ENCODE peak calls at places on chromosomes 6 and 20, in six cellular contexts. N, G, B, F, D and S are unnamed samples.

GRCh38 chr6:45699663-45700062 is 316.0 kb downstream of the CLIC5 start:
- DNase-seq in D (no peak), F (no peak), B (no peak), G (no peak), N (no peak), S (no peak)

GRCh38 chr6:113763883-113764282 is 93.3 kb upstream of the MARCKS start:
- DNase-seq in F (no peak), N (no peak), B (no peak), G (peak; percentile 59), D (no peak), S (no peak)

GRCh38 chr6:82246802-82247633 is 526 bp downstream of the IBTK start:
- DNase-seq in B (peak; percentile 64), N (peak; percentile 86), G (no peak), F (peak; percentile 49), D (peak; percentile 87), S (peak; percentile 63)

GRCh38 chr6:72620866-72621242 is 1.0 kb upstream of the KCNQ5 start:
- DNase-seq in D (peak; percentile 27), F (no peak), G (no peak), N (no peak), B (no peak), S (peak; percentile 41)

GRCh38 chr6:12265795-12266194 is 24.4 kb upstream of the EDN1 start:
- DNase-seq in N (no peak), G (no peak), D (no peak), B (no peak), F (no peak), S (no peak)

GRCh38 chr6:33160728-33161323 is 31.4 kb downstream of the COL11A2 start:
- DNase-seq in N (no peak), D (peak; percentile 61), G (no peak), B (no peak), F (no peak), S (no peak)

GRCh38 chr6:66849843-66850242 is 1142.8 kb upstream of the EYS start:
- DNase-seq in F (no peak), D (no peak), G (no peak), B (no peak), N (no peak), S (no peak)

GRCh38 chr20:49276201-49276894 is 1.5 kb downstream of the ZNFX1 start:
- DNase-seq in F (no peak), B (no peak), N (no peak), D (no peak), G (no peak), S (peak; percentile 61)

GRCh38 chr6:35215665-35216411 is 2.1 kb downstream of the SCUBE3 start:
- DNase-seq in B (no peak), G (no peak), N (no peak), D (no peak), F (no peak), S (no peak)

GRCh38 chr20:38121741-38122140 is 43.3 kb downstream of the TGM2 start:
- DNase-seq in B (no peak), N (no peak), F (no peak), D (no peak), G (no peak), S (no peak)

GRCh38 chr20:35238746-35239145 is 12.3 kb downstream of the MMP24 start:
- DNase-seq in D (no peak), N (no peak), B (no peak), F (no peak), G (no peak), S (no peak)

GRCh38 chr20:25270829-25271251 is 23.0 kb downstream of the PYGB start:
- DNase-seq in D (no peak), B (no peak), G (no peak), F (no peak), N (no peak), S (no peak)

GRCh38 chr6:120938164-120938875 is 396.0 kb downstream of the TBC1D32 start:
- DNase-seq in F (no peak), G (no peak), B (no peak), N (no peak), D (no peak), S (no peak)

GRCh38 chr6:149934249-149935156 is 7.3 kb upstream of the ULBP2 start:
- DNase-seq in N (peak; percentile 67), D (peak; percentile 81), B (peak; percentile 64), F (peak; percentile 67), G (peak; percentile 61), S (peak; percentile 78)

GRCh38 chr6:81169166-81169565 is 583.3 kb downstream of the TENT5A start:
- DNase-seq in F (no peak), D (no peak), G (no peak), B (no peak), N (no peak), S (no peak)

GRCh38 chr6:132805548-132805947 is 7.1 kb upstream of the SLC18B1 start:
- DNase-seq in B (no peak), G (no peak), N (no peak), D (no peak), F (no peak), S (no peak)

GRCh38 chr6:2782825-2783187 is 17.6 kb downstream of the WRNIP1 start:
- DNase-seq in N (no peak), B (no peak), D (no peak), F (no peak), G (no peak), S (no peak)

GRCh38 chr6:164303092-164304007 is 888.8 kb downstream of the QKI start:
- DNase-seq in G (no peak), B (no peak), D (no peak), F (no peak), N (no peak), S (no peak)

GRCh38 chr20:54199721-54200176 is 8.1 kb upstream of the PFDN4 start:
- DNase-seq in B (peak; percentile 62), G (peak; percentile 73), N (peak; percentile 70), F (peak; percentile 75), D (peak; percentile 88), S (peak; percentile 64)

GRCh38 chr6:170176621-170177382 is 114.1 kb downstream of the DLL1 start:
- DNase-seq in F (no peak), G (no peak), N (no peak), B (no peak), D (no peak), S (no peak)

GRCh38 chr20:51574248-51575033 is 31.9 kb upstream of the NFATC2 start:
- DNase-seq in B (no peak), N (no peak), D (no peak), G (no peak), F (no peak), S (no peak)

GRCh38 chr6:52233975-52234823 is 10.1 kb downstream of the IL17F start:
- DNase-seq in D (peak; percentile 81), B (peak; percentile 22), F (peak; percentile 57), N (peak; percentile 58), G (peak; percentile 15), S (peak; percentile 28)

GRCh38 chr20:25553819-25554296 is 31.5 kb downstream of the NINL start:
- DNase-seq in D (no peak), B (no peak), G (no peak), F (no peak), N (no peak), S (no peak)

GRCh38 chr6:87832025-87832825 is 130.2 kb upstream of the AKIRIN2 start:
- DNase-seq in F (no peak), G (no peak), B (no peak), D (peak; percentile 50), N (no peak), S (peak; percentile 84)

DNA sequence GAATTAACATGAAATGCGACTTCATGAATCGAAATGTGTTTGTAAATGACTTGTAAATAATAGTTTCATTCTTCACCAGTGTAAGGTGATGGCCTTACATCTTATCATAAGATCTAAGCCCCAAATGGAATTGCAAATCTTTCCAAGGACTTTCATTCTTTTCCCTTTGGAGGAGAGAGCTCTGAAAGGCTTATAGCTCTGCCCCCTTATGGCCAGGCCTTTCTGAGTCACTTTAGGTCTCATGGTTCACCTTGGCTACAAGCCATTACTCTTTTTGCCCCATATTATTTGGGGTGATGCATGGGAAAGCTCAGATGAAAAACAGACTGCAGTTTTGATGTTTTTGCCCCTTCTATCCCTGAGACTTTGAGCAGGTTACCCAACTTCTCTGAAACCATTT is 209.1 kb upstream of the BMP2 start:
- DNase-seq in G (no peak), N (no peak), B (no peak), F (no peak), D (peak; percentile 50), S (no peak)
- H3K4me1 ChIP-seq in G (no peaks in the 10 kb centered on the region), N (no peaks in the 10 kb centered on the region), B (no peaks in the 10 kb centered on the region), F (no peaks in the 10 kb centered on the region), D (no peaks in the 10 kb centered on the region), S (no peaks in the 10 kb centered on the region)

GRCh38 chr6:7140631-7141366 is 33.0 kb downstream of the RREB1 start:
- DNase-seq in N (peak; percentile 91), B (peak; percentile 99), F (peak; percentile 80), D (peak; percentile 86), G (no peak), S (peak; percentile 54)

GRCh38 chr6:7142228-7142801 is 34.6 kb downstream of the RREB1 start:
- DNase-seq in N (no peak), D (no peak), B (no peak), F (no peak), G (no peak), S (no peak)

GRCh38 chr6:7138111-7138510 is 30.4 kb downstream of the RREB1 start:
- DNase-seq in F (no peak), D (no peak), B (no peak), N (no peak), G (no peak), S (no peak)

GRCh38 chr6:7138921-7139358 is 31.2 kb downstream of the RREB1 start:
- DNase-seq in D (peak; percentile 90), G (no peak), B (no peak), F (no peak), N (no peak), S (no peak)

GRCh38 chr6:7139835-7140470 is 32.2 kb downstream of the RREB1 start:
- DNase-seq in B (no peak), N (no peak), D (no peak), G (no peak), F (no peak), S (no peak)
- H3K4me1 ChIP-seq in B (peaks cover 42% of the 10 kb centered on the region), N (peaks cover 70% of the 10 kb centered on the region), D (peaks cover 48% of the 10 kb centered on the region), G (peaks cover 78% of the 10 kb centered on the region), F (peaks cover 55% of the 10 kb centered on the region), S (peaks cover 34% of the 10 kb centered on the region)

DNA sequence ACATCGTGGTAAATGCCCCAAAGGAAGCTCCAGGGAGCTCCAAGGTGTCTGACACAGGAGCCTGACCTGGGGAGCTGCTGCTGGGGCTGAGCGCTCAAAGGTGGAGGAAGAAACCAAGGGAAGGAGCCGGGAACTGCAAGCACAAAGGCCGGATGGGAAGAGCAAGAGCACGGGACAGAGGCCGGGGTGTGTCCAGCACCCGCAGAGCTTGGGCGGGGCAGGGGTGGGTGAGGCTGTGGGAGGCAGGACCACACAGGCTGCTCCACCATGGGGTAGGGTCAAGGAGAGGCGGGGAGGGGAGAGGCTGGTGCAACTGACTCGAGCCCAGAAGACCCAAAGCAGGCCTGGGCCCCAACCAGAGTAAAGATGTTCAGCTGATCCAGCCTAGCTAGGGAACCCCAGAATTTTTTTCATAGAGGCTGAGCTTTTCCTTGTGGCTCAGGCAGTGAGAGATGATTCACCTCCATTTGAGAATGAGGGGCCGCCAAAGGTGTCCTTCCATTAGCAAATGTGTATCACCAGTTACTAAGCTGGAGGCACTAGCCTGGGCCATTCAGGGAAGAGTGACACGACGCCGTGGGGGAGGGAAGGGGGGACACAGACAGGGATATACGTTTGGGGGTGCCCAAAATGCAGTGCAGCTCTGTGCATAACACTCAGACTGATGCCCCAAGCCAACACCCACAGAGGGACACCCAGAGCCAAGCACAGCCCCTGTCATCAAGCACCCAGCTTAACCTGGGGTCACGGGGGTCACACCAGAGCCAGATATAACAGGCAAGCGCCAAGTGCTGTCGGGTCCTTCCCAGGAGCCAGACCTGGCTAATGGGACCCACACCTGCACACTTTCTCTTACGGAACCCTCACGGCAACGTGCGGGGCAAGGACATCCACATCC is 21.3 kb upstream of the TLDC2 start:
- DNase-seq in G (no peak), F (no peak), D (no peak), N (no peak), B (peak; percentile 62), S (no peak)
- H3K4me1 ChIP-seq in G (peaks cover 32% of the 10 kb centered on the region), F (peaks cover 2% of the 10 kb centered on the region), D (no peaks in the 10 kb centered on the region), N (peaks cover 6% of the 10 kb centered on the region), B (peaks cover 23% of the 10 kb centered on the region), S (peaks cover 37% of the 10 kb centered on the region)

GRCh38 chr6:53297004-53297403 is 51.7 kb downstream of the ELOVL5 start:
- DNase-seq in N (no peak), F (no peak), G (no peak), B (no peak), D (no peak), S (no peak)
- H3K4me1 ChIP-seq in N (peaks cover 20% of the 10 kb centered on the region), F (peaks cover 70% of the 10 kb centered on the region), G (peaks cover 51% of the 10 kb centered on the region), B (peaks cover 10% of the 10 kb centered on the region), D (peaks cover 10% of the 10 kb centered on the region), S (peaks cover 16% of the 10 kb centered on the region)